ENCODE peak calls at places on chromosome 6, in four cellular contexts. W is SK-N-SH, P is AG09309, A is Caco-2. F is an unnamed sample.

GRCh38 chr6:158323561-158323958 is 11.3 kb downstream of the TULP4 start:
- DNase-seq in W (no peak), P (no peak), A (no peak), F (no peak)

GRCh38 chr6:1832844-1833787 is 223.4 kb downstream of the FOXC1 start:
- DNase-seq in W (peak), P (no peak), A (no peak), F (no peak)

GRCh38 chr6:39102821-39103136 is 12.2 kb downstream of the SAYSD1 start:
- DNase-seq in W (no peak), P (no peak), A (no peak), F (no peak)

GRCh38 chr6:74731921-74732320 is 473.9 kb downstream of the COL12A1 start:
- DNase-seq in W (no peak), P (peak), A (no peak), F (no peak)

GRCh38 chr6:159665868-159666635 is 27.0 kb downstream of the SOD2 start:
- DNase-seq in W (no peak), P (no peak), A (no peak), F (no peak)

GRCh38 chr6:36626636-36627035 is 32.5 kb downstream of the SRSF3 start:
- DNase-seq in W (no peak), P (no peak), A (no peak), F (peak)

GRCh38 chr6:24274441-24275083 is 83.3 kb downstream of the DCDC2 start:
- DNase-seq in W (peak), P (no peak), A (no peak), F (no peak)

GRCh38 chr6:80022803-80023202 is 18.4 kb downstream of the TTK start:
- DNase-seq in W (no peak), P (no peak), A (no peak), F (no peak)

GRCh38 chr6:150152891-150153876 is 10.3 kb downstream of the PPP1R14C start:
- DNase-seq in W (no peak), P (no peak), A (no peak), F (no peak)

GRCh38 chr6:87312860-87313259 is 9.5 kb upstream of the SMIM8 start:
- DNase-seq in W (no peak), P (no peak), A (no peak), F (no peak)

GRCh38 chr6:158014505-158015187 is 33.0 kb downstream of the SYNJ2 start:
- DNase-seq in W (no peak), P (no peak), A (no peak), F (no peak)

GRCh38 chr6:68975064-68975463 is 340.0 kb downstream of the ADGRB3 start:
- DNase-seq in W (peak), P (no peak), A (peak), F (no peak)
- TF ChIP-seq CTCF in W (peak), P (no peak), A (no peak), F (no peak)

GRCh38 chr6:89768324-89768723 is 51.3 kb downstream of the MDN1 start:
- DNase-seq in W (no peak), P (no peak), A (no peak), F (no peak)
- TF ChIP-seq CTCF in W (no peak), P (no peak), A (no peak), F (no peak)

GRCh38 chr6:104995989-104996617 is 39.2 kb downstream of the LIN28B start:
- DNase-seq in W (peak), P (peak), A (peak), F (no peak)
- TF ChIP-seq CTCF in W (peak), P (peak), A (peak), F (no peak)

GRCh38 chr6:124955108-124955851 is 7.0 kb upstream of the RNF217 start:
- DNase-seq in W (no peak), P (no peak), A (no peak), F (no peak)

GRCh38 chr6:124953808-124954207 is 8.4 kb upstream of the RNF217 start:
- DNase-seq in W (no peak), P (no peak), A (no peak), F (no peak)

GRCh38 chr6:124947821-124948451 is 14.3 kb upstream of the RNF217 start:
- DNase-seq in W (no peak), P (no peak), A (no peak), F (no peak)

GRCh38 chr6:124949706-124950105 is 12.5 kb upstream of the RNF217 start:
- DNase-seq in W (no peak), P (no peak), A (no peak), F (no peak)
- TF ChIP-seq CTCF in W (no peak), P (no peak), A (no peak), F (no peak)

GRCh38 chr6:31158863-31159855 is 770 bp downstream of the TCF19 start:
- DNase-seq in W (peak), P (no peak), A (no peak), F (no peak)
- TF ChIP-seq CTCF in W (no peak), P (peak), A (no peak), F (no peak)

GRCh38 chr6:27472617-27473400 is at the start of gene ZNF184:
- DNase-seq in W (peak), P (peak), A (peak), F (peak)
- TF ChIP-seq CTCF in W (no peak), P (no peak), A (no peak), F (no peak)

GRCh38 chr6:100376103-100376502 is 88.6 kb downstream of the SIM1 start:
- DNase-seq in W (no peak), P (no peak), A (no peak), F (no peak)

GRCh38 chr6:100372326-100372725 is 92.4 kb downstream of the SIM1 start:
- DNase-seq in W (no peak), P (no peak), A (no peak), F (no peak)

GRCh38 chr6:100366419-100366818 is 98.3 kb downstream of the SIM1 start:
- DNase-seq in W (no peak), P (no peak), A (peak), F (no peak)

GRCh38 chr6:100371591-100371990 is 93.1 kb downstream of the SIM1 start:
- DNase-seq in W (no peak), P (no peak), A (no peak), F (no peak)

DNA sequence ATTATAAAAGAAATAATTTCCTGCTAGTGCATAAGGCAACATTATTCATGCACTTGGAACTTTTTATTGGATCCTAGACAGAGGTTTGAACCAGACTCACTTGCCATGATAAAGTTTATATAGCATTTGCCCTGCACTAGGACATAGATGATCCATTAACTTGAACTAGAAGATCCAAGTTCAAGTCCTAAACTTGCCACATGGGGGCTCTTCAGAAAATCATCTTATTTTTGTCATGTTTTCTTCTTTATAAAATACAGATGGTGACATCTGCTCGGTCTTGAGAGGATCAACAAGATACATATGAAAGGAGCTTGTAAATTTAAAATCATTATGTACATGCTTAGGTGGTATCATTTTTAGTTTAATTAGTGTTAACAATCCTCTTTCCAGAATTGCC is 94.5 kb downstream of the SIM1 start:
- DNase-seq in W (no peak), P (no peak), A (no peak), F (no peak)
- TF ChIP-seq CTCF in W (peak), P (peak), A (peak), F (no peak)

GRCh38 chr6:111958534-111958933 is 85.3 kb upstream of the FYN start:
- DNase-seq in W (no peak), P (no peak), A (no peak), F (peak)
- TF ChIP-seq CTCF in W (no peak), P (no peak), A (no peak), F (no peak)

GRCh38 chr6:155582016-155582991 is 126.7 kb upstream of the NOX3 start:
- DNase-seq in W (no peak), P (no peak), A (no peak), F (no peak)

GRCh38 chr6:155583997-155584396 is 128.4 kb upstream of the NOX3 start:
- DNase-seq in W (no peak), P (no peak), A (no peak), F (no peak)

GRCh38 chr6:155586036-155586557 is 130.5 kb upstream of the NOX3 start:
- DNase-seq in W (no peak), P (no peak), A (no peak), F (no peak)

DNA sequence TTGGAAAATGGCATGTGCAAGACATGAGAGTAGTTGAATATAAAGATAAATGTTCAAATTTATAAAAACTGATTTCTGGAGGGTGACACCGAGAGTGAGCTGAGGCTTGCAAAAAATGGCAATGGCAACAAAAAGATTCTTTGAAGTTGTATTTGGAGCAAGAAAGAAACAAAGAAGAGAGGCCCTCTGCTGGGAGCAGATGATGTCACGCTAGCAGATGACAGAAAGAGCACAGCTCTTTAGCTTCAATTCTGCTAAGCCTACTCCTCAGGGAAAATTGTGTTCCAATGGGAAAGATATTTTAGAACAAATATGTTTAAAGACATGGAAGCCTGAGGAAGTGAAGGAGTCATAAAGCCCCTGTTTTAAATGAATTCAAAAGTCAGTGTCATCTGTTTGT is 125.3 kb upstream of the NOX3 start:
- DNase-seq in W (no peak), P (no peak), A (peak), F (no peak)
- TF ChIP-seq CTCF in W (peak), P (peak), A (no peak), F (no peak)